ENCODE peak calls at places on chromosome 10, in nine cellular contexts. R is testis, S is gastrocnemius medialis, T is body of pancreas, L is A549, O is adrenal gland, V is colonic mucosa, D is cardiac muscle cell, J is Panc1. Y is an unnamed sample. For H3K9me3, the result is how much of the 10 kb centered on the place peaks cover.

GRCh38 chr10:14092749-14093148 is 238.0 kb downstream of the FRMD4A start:
- DNase-seq in R (no peak), S (no peak), T (no peak), L (no peak), O (no peak), V (no peak), D (no peak), J (no peak), Y (no peak)

GRCh38 chr10:119378737-119379067 is 163.8 kb downstream of the RGS10 start:
- DNase-seq in R (peak), S (peak), T (no peak), L (no peak), O (no peak), V (no peak), D (no peak), J (no peak), Y (no peak)

GRCh38 chr10:43218206-43218950 is 48.5 kb downstream of the RASGEF1A start:
- DNase-seq in R (no peak), S (no peak), T (no peak), L (no peak), O (no peak), V (no peak), D (no peak), J (no peak), Y (no peak)

GRCh38 chr10:48606530-48607355 is 1.9 kb upstream of the ARHGAP22 start:
- DNase-seq in R (peak), S (peak), T (peak), L (no peak), O (peak), V (peak), D (no peak), J (peak), Y (no peak)

GRCh38 chr10:54284526-54285193 is 516.4 kb downstream of the PCDH15 start:
- DNase-seq in R (no peak), S (no peak), T (no peak), L (no peak), O (no peak), V (no peak), D (no peak), J (no peak), Y (no peak)

GRCh38 chr10:38147686-38148085 is 53.5 kb downstream of the ZNF37A start:
- DNase-seq in R (no peak), S (no peak), T (no peak), L (no peak), O (no peak), V (no peak), D (no peak), J (no peak), Y (no peak)

GRCh38 chr10:45526309-45526708 is 146.3 kb downstream of the ZFAND4 start:
- DNase-seq in R (no peak), S (no peak), T (peak), L (no peak), O (no peak), V (no peak), D (no peak), J (no peak), Y (no peak)

GRCh38 chr10:70967591-70968588 is 79.5 kb upstream of the PCBD1 start:
- DNase-seq in R (no peak), S (peak), T (no peak), L (no peak), O (no peak), V (no peak), D (no peak), J (no peak), Y (no peak)

GRCh38 chr10:123555616-123556015 is 110.5 kb upstream of the GPR26 start:
- DNase-seq in R (no peak), S (no peak), T (no peak), L (no peak), O (no peak), V (no peak), D (no peak), J (no peak), Y (no peak)
- H3K9me3 ChIP-seq in R (under half), S (under half), T (under half), L (under half), O (under half), V (under half), D (under half), J (under half), Y (under half)

DNA sequence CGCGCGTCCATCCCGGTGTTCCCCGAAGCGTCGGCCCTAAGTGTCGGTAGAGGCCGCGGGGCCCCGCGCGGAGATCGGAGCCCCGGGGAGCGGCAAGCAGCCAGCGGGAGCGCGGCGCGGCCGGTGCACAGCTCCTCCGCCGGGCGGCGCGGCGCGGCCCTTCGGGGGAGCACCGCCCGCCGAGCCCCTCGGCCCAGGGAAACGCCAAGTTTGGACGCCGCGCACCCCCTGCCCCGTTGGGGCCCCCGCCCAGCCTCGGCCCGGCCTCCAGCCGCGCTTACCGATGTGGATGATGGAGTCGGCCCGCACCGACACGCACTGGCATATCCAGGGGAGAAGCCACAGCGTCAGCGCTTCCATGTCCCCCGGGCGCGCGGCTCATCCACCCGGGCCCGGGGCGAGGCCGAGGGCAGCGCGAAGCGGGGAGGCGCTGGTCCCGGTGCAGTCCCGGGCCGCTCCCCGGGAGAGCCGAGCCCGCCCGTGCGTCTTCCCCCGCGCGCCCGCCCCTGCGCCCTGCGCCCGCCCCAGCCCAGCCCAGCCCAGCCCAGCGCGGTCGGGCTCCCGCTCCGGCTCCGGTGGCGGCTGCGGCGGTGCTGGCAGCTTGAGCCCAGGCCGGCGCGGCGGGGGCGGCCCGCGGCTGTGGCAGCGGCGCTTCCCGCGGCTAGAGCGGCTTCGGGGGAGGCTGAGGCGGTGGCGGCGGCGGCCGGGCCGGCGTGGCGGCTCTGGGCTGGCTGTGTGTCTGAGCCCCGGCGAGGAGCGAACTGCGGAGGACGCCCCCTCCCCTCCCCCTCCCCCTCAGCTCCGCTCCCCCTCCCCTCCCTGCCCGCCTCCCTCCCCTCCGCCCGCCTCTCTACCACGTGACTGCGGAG is at the start of gene GRID1:
- DNase-seq in R (peak), S (no peak), T (peak), L (no peak), O (peak), V (no peak), D (peak), J (no peak), Y (peak)
- TF ChIP-seq CTCF in R (no peak), S (no peak), T (no peak), L (no peak), O (no peak), V (no peak), D (no peak), J (peak), Y (no peak)

DNA sequence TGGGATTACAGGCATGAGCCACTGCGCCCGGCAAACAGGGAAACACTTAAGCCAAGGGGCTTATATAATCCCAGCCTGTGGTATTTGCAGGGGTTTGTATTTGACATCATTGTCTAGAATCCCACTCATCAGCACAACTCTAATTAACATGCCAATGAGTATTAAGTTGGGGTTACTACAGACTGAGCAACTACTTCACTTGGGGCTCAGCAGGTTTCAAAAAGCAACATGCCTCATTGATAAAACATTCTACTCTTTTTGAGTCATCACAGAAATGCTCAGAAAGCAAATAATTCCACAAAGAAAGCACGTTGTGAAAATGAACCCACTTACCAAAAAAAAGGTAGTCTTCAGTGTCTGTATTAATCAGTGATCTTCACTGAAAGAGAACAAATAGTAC is 236.9 kb upstream of the CELF2 start:
- DNase-seq in R (no peak), S (no peak), T (no peak), L (no peak), O (no peak), V (no peak), D (no peak), J (no peak), Y (no peak)
- H3K9me3 ChIP-seq in R (under half), S (under half), T (under half), L (under half), O (under half), V (under half), D (under half), J (under half), Y (under half)

GRCh38 chr10:50417486-50417905 is 166.2 kb upstream of the ASAH2 start:
- DNase-seq in R (no peak), S (no peak), T (no peak), L (peak), O (peak), V (no peak), D (peak), J (no peak), Y (no peak)

GRCh38 chr10:50416885-50417284 is 165.6 kb upstream of the ASAH2 start:
- DNase-seq in R (no peak), S (no peak), T (no peak), L (no peak), O (no peak), V (no peak), D (no peak), J (no peak), Y (no peak)

GRCh38 chr10:50417906-50418697 is 166.8 kb upstream of the ASAH2 start:
- DNase-seq in R (peak), S (peak), T (peak), L (peak), O (peak), V (peak), D (peak), J (no peak), Y (peak)

GRCh38 chr10:50415292-50415691 is 164.0 kb upstream of the ASAH2 start:
- DNase-seq in R (no peak), S (no peak), T (no peak), L (no peak), O (no peak), V (no peak), D (peak), J (no peak), Y (no peak)

GRCh38 chr10:50416181-50416824 is 165.0 kb upstream of the ASAH2 start:
- DNase-seq in R (no peak), S (no peak), T (no peak), L (peak), O (no peak), V (no peak), D (no peak), J (no peak), Y (no peak)
- TF ChIP-seq CTCF in R (no peak), S (no peak), T (no peak), L (no peak), O (no peak), V (no peak), D (no peak), J (no peak), Y (peak)

GRCh38 chr10:133474027-133474426 is 20.3 kb downstream of the SCART1 start:
- DNase-seq in R (no peak), S (no peak), T (no peak), L (no peak), O (no peak), V (no peak), D (no peak), J (no peak), Y (no peak)
- H3K9me3 ChIP-seq in R (under half), S (under half), T (under half), L (under half), O (under half), V (under half), D (under half), J (under half), Y (under half)

Y was measured in heart right ventricle.